ENCODE peak calls at places on chromosomes 11 and 22, in eight cellular contexts. One of them, this sample, is unnamed.

GRCh38 chr11:134516529-134516928 is 104.5 kb upstream of the B3GAT1 start:
- DNase-seq in pulmonary artery endothelial cell: no peak
- DNase-seq in NCI-H2029 treated with DMSO at 0.1 percent for 48 hours: no peak
- DNase-seq in IMR-90: no peak
- DNase-seq in ovary: no peak
- DNase-seq in small intestine: peak
- DNase-seq in heart left ventricle: no peak
- DNase-seq in thoracic aorta: no peak
- DNase-seq in this sample: no peak

GRCh38 chr22:36770116-36770945 is 5.6 kb downstream of the IFT27 start:
- DNase-seq in heart left ventricle: no peak
- DNase-seq in NCI-H2029 treated with DMSO at 0.1 percent for 48 hours: no peak
- DNase-seq in thoracic aorta: no peak
- DNase-seq in IMR-90: no peak
- DNase-seq in small intestine: no peak
- DNase-seq in pulmonary artery endothelial cell: no peak
- DNase-seq in ovary: no peak
- DNase-seq in this sample: no peak

GRCh38 chr22:19285831-19286230 is 5.7 kb downstream of the CLTCL1 start:
- DNase-seq in IMR-90: no peak
- DNase-seq in heart left ventricle: no peak
- DNase-seq in pulmonary artery endothelial cell: no peak
- DNase-seq in small intestine: no peak
- DNase-seq in NCI-H2029 treated with DMSO at 0.1 percent for 48 hours: no peak
- DNase-seq in ovary: no peak
- DNase-seq in thoracic aorta: no peak
- DNase-seq in this sample: no peak

GRCh38 chr11:109853156-109853776 is 239.9 kb upstream of the ZC3H12C start:
- DNase-seq in IMR-90: peak
- DNase-seq in small intestine: peak
- DNase-seq in NCI-H2029 treated with DMSO at 0.1 percent for 48 hours: no peak
- DNase-seq in heart left ventricle: no peak
- DNase-seq in pulmonary artery endothelial cell: peak
- DNase-seq in thoracic aorta: no peak
- DNase-seq in ovary: no peak
- DNase-seq in this sample: peak

GRCh38 chr22:48894064-48894671 is 933.5 kb downstream of the BRD1 start:
- DNase-seq in pulmonary artery endothelial cell: no peak
- DNase-seq in thoracic aorta: no peak
- DNase-seq in heart left ventricle: peak
- DNase-seq in small intestine: no peak
- DNase-seq in ovary: no peak
- DNase-seq in IMR-90: no peak
- DNase-seq in NCI-H2029 treated with DMSO at 0.1 percent for 48 hours: no peak
- DNase-seq in this sample: no peak

GRCh38 chr11:69797156-69797555 is 22.0 kb upstream of the FGF4 start:
- DNase-seq in small intestine: no peak
- DNase-seq in pulmonary artery endothelial cell: no peak
- DNase-seq in ovary: no peak
- DNase-seq in NCI-H2029 treated with DMSO at 0.1 percent for 48 hours: no peak
- DNase-seq in IMR-90: no peak
- DNase-seq in heart left ventricle: no peak
- DNase-seq in thoracic aorta: no peak
- DNase-seq in this sample: no peak

GRCh38 chr11:12174145-12175143 is 64.1 kb downstream of the MICAL2 start:
- DNase-seq in IMR-90: peak
- DNase-seq in pulmonary artery endothelial cell: no peak
- DNase-seq in NCI-H2029 treated with DMSO at 0.1 percent for 48 hours: no peak
- DNase-seq in heart left ventricle: no peak
- DNase-seq in ovary: no peak
- DNase-seq in small intestine: no peak
- DNase-seq in thoracic aorta: no peak
- DNase-seq in this sample: no peak

GRCh38 chr11:2041963-2042362 is 44.3 kb upstream of the H19 start:
- DNase-seq in heart left ventricle: no peak
- DNase-seq in NCI-H2029 treated with DMSO at 0.1 percent for 48 hours: no peak
- DNase-seq in ovary: no peak
- DNase-seq in IMR-90: no peak
- DNase-seq in thoracic aorta: no peak
- DNase-seq in pulmonary artery endothelial cell: no peak
- DNase-seq in small intestine: no peak
- DNase-seq in this sample: no peak

GRCh38 chr11:61626580-61627380 is 45.9 kb upstream of the SYT7 start:
- DNase-seq in thoracic aorta: no peak
- DNase-seq in pulmonary artery endothelial cell: no peak
- DNase-seq in ovary: no peak
- DNase-seq in small intestine: peak
- DNase-seq in IMR-90: peak
- DNase-seq in NCI-H2029 treated with DMSO at 0.1 percent for 48 hours: no peak
- DNase-seq in heart left ventricle: no peak
- DNase-seq in this sample: no peak

GRCh38 chr11:2864890-2865289 is 20.7 kb downstream of the CDKN1C start:
- DNase-seq in pulmonary artery endothelial cell: no peak
- DNase-seq in IMR-90: no peak
- DNase-seq in NCI-H2029 treated with DMSO at 0.1 percent for 48 hours: no peak
- DNase-seq in ovary: no peak
- DNase-seq in heart left ventricle: no peak
- DNase-seq in thoracic aorta: no peak
- DNase-seq in small intestine: no peak
- DNase-seq in this sample: no peak

GRCh38 chr11:118212131-118212725 is 12.6 kb downstream of the JAML start:
- DNase-seq in thoracic aorta: no peak
- DNase-seq in IMR-90: no peak
- DNase-seq in heart left ventricle: no peak
- DNase-seq in small intestine: peak
- DNase-seq in NCI-H2029 treated with DMSO at 0.1 percent for 48 hours: no peak
- DNase-seq in pulmonary artery endothelial cell: no peak
- DNase-seq in ovary: no peak
- DNase-seq in this sample: no peak

GRCh38 chr22:26785942-26786341 is 128.6 kb downstream of the MIAT start:
- DNase-seq in ovary: no peak
- DNase-seq in pulmonary artery endothelial cell: no peak
- DNase-seq in NCI-H2029 treated with DMSO at 0.1 percent for 48 hours: no peak
- DNase-seq in small intestine: no peak
- DNase-seq in IMR-90: no peak
- DNase-seq in heart left ventricle: no peak
- DNase-seq in thoracic aorta: no peak
- DNase-seq in this sample: no peak

GRCh38 chr11:13384837-13385417 is 78.1 kb downstream of the BTBD10 start:
- DNase-seq in NCI-H2029 treated with DMSO at 0.1 percent for 48 hours: peak
- DNase-seq in pulmonary artery endothelial cell: peak
- DNase-seq in IMR-90: peak
- DNase-seq in small intestine: peak
- DNase-seq in ovary: peak
- DNase-seq in thoracic aorta: no peak
- DNase-seq in heart left ventricle: no peak
- DNase-seq in this sample: peak

GRCh38 chr22:49152146-49152929 is 675.3 kb downstream of the BRD1 start:
- DNase-seq in IMR-90: no peak
- DNase-seq in pulmonary artery endothelial cell: no peak
- DNase-seq in ovary: no peak
- DNase-seq in thoracic aorta: no peak
- DNase-seq in heart left ventricle: peak
- DNase-seq in small intestine: peak
- DNase-seq in NCI-H2029 treated with DMSO at 0.1 percent for 48 hours: no peak
- DNase-seq in this sample: no peak

GRCh38 chr22:43273902-43274484 is 69.2 kb downstream of the SCUBE1 start:
- DNase-seq in IMR-90: peak
- DNase-seq in thoracic aorta: no peak
- DNase-seq in NCI-H2029 treated with DMSO at 0.1 percent for 48 hours: peak
- DNase-seq in ovary: no peak
- DNase-seq in small intestine: peak
- DNase-seq in heart left ventricle: no peak
- DNase-seq in pulmonary artery endothelial cell: no peak
- DNase-seq in this sample: peak

GRCh38 chr22:36185828-36186624 is 15.6 kb downstream of the APOL4 start:
- DNase-seq in heart left ventricle: no peak
- DNase-seq in ovary: no peak
- DNase-seq in IMR-90: no peak
- DNase-seq in small intestine: no peak
- DNase-seq in pulmonary artery endothelial cell: no peak
- DNase-seq in NCI-H2029 treated with DMSO at 0.1 percent for 48 hours: no peak
- DNase-seq in thoracic aorta: no peak
- DNase-seq in this sample: no peak

GRCh38 chr11:27357250-27357649 is 5.8 kb downstream of the CCDC34 start:
- DNase-seq in IMR-90: no peak
- DNase-seq in pulmonary artery endothelial cell: no peak
- DNase-seq in small intestine: peak
- DNase-seq in thoracic aorta: no peak
- DNase-seq in NCI-H2029 treated with DMSO at 0.1 percent for 48 hours: peak
- DNase-seq in ovary: no peak
- DNase-seq in heart left ventricle: no peak
- DNase-seq in this sample: no peak